ENCODE peak calls at places on chromosomes 3 and 15, in six cellular contexts. K is mesenchymal stem cell, X is stomach, B is psoas muscle, G is spleen, Y is upper lobe of right lung. A is an unnamed sample. For H3K9me3, the result is how much of the 10 kb centered on the place peaks cover.

GRCh38 chr3:192188218-192188835 is 539.0 kb downstream of the FGF12 start:
- DNase-seq in K (peak), X (peak), B (peak), G (no peak), Y (peak), A (no peak)

GRCh38 chr3:112582242-112582874 is 20.5 kb downstream of the SLC35A5 start:
- DNase-seq in K (peak), X (no peak), B (no peak), G (no peak), Y (no peak), A (no peak)

GRCh38 chr3:4976109-4976508 is 3.1 kb upstream of the BHLHE40 start:
- DNase-seq in K (peak), X (peak), B (peak), G (peak), Y (peak), A (no peak)

GRCh38 chr15:29435811-29436210 is 166.2 kb upstream of the NSMCE3 start:
- DNase-seq in K (no peak), X (no peak), B (no peak), G (no peak), Y (no peak), A (no peak)

GRCh38 chr3:131503328-131503650 is 518 bp upstream of the MRPL3 start:
- DNase-seq in K (no peak), X (no peak), B (no peak), G (no peak), Y (no peak), A (no peak)

GRCh38 chr15:57792729-57793449 is 86.4 kb downstream of the POLR2M start:
- DNase-seq in K (no peak), X (no peak), B (no peak), G (no peak), Y (no peak), A (no peak)

GRCh38 chr3:46880884-46881818 is 3.6 kb downstream of the PTH1R start:
- DNase-seq in K (no peak), X (no peak), B (no peak), G (no peak), Y (no peak), A (peak)

GRCh38 chr15:101675015-101675414 is 22.8 kb upstream of the TM2D3 start:
- DNase-seq in K (peak), X (no peak), B (no peak), G (no peak), Y (no peak), A (no peak)

GRCh38 chr3:171108066-171108465 is 81.5 kb upstream of the SLC2A2 start:
- DNase-seq in K (no peak), X (no peak), B (no peak), G (no peak), Y (no peak), A (no peak)

GRCh38 chr15:68797157-68797556 is 23.5 kb downstream of the ANP32A start:
- DNase-seq in K (no peak), X (no peak), B (no peak), G (no peak), Y (no peak), A (no peak)

GRCh38 chr15:85764649-85765277 is 30.0 kb downstream of the KLHL25 start:
- DNase-seq in K (no peak), X (no peak), B (no peak), G (no peak), Y (no peak), A (no peak)

GRCh38 chr3:46918634-46919033 is 41.1 kb downstream of the PTH1R start:
- DNase-seq in K (no peak), X (no peak), B (no peak), G (peak), Y (no peak), A (no peak)

GRCh38 chr3:13023251-13024055 is 49.8 kb downstream of the IQSEC1 start:
- DNase-seq in K (peak), X (no peak), B (no peak), G (peak), Y (peak), A (peak)

GRCh38 chr3:148737104-148737525 is 39.4 kb downstream of the AGTR1 start:
- DNase-seq in K (peak), X (no peak), B (no peak), G (no peak), Y (no peak), A (no peak)

GRCh38 chr15:43887901-43888300 is 61.1 kb downstream of the WDR76 start:
- DNase-seq in K (no peak), X (no peak), B (no peak), G (no peak), Y (no peak), A (no peak)

GRCh38 chr15:47795864-47796263 is 78.6 kb downstream of the SEMA6D start:
- DNase-seq in K (no peak), X (no peak), B (no peak), G (no peak), Y (no peak), A (no peak)

GRCh38 chr3:177729939-177730700 is 532.8 kb upstream of the TBL1XR1 start:
- DNase-seq in K (no peak), X (no peak), B (peak), G (no peak), Y (no peak), A (peak)

GRCh38 chr3:7934362-7934761 is 567.3 kb upstream of the LMCD1 start:
- DNase-seq in K (no peak), X (peak), B (no peak), G (no peak), Y (no peak), A (no peak)

GRCh38 chr15:45242289-45242688 is 9.7 kb upstream of the SLC28A2 start:
- DNase-seq in K (peak), X (no peak), B (no peak), G (no peak), Y (no peak), A (no peak)
- H3K9me3 ChIP-seq in K (half or more), X (half or more), B (half or more), G (half or more), Y (under half), A (under half)

GRCh38 chr3:66483006-66483928 is 17.6 kb downstream of the LRIG1 start:
- DNase-seq in K (peak), X (peak), B (peak), G (no peak), Y (no peak), A (peak)

GRCh38 chr3:66481071-66482001 is 19.5 kb downstream of the LRIG1 start:
- DNase-seq in K (peak), X (peak), B (no peak), G (no peak), Y (no peak), A (no peak)

GRCh38 chr3:66480666-66481065 is 20.2 kb downstream of the LRIG1 start:
- DNase-seq in K (peak), X (no peak), B (no peak), G (no peak), Y (no peak), A (no peak)

GRCh38 chr3:66484106-66484857 is 16.5 kb downstream of the LRIG1 start:
- DNase-seq in K (no peak), X (no peak), B (no peak), G (no peak), Y (no peak), A (no peak)

GRCh38 chr3:66482005-66482404 is 18.8 kb downstream of the LRIG1 start:
- DNase-seq in K (no peak), X (no peak), B (no peak), G (no peak), Y (no peak), A (no peak)
- H3K4me3 ChIP-seq in K (no peak), X (no peak), B (no peak), G (no peak), Y (no peak), A (no peak)

GRCh38 chr3:193974147-193974546 is 161.8 kb upstream of the HES1 start:
- DNase-seq in K (peak), X (no peak), B (no peak), G (no peak), Y (no peak), A (no peak)

GRCh38 chr3:193972816-193973215 is 163.1 kb upstream of the HES1 start:
- DNase-seq in K (no peak), X (no peak), B (no peak), G (no peak), Y (no peak), A (no peak)

GRCh38 chr3:193970773-193971206 is 165.2 kb upstream of the HES1 start:
- DNase-seq in K (peak), X (no peak), B (no peak), G (no peak), Y (no peak), A (no peak)

GRCh38 chr3:193968575-193968974 is 167.4 kb upstream of the HES1 start:
- DNase-seq in K (no peak), X (no peak), B (no peak), G (no peak), Y (no peak), A (no peak)

DNA sequence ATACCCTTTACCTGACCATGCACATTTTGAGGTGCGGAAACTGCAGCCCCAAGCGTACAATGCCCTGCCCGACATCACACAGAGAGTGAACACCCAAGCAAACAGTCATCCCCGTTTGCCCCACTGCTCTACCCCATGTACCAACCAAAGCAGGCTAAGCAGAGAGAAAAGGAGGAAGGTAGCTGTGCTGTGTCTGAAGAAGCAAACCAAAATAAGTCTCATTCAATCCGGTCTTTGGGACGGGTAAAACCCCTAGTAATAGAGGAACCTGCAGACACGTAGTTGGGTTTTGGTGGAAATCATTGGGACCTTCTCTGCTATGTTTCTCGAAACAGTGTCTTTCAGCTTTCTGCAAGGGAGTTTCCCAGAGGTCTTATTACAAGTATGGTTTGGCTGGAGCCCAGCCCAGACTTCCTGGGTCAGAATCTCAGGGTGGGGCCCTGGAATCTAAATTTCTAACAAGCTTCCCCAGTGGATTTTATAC is 164.6 kb upstream of the HES1 start:
- DNase-seq in K (peak), X (peak), B (no peak), G (no peak), Y (no peak), A (no peak)
- H3K9me3 ChIP-seq in K (under half), X (under half), B (under half), G (under half), Y (under half), A (under half)

GRCh38 chr3:50671331-50671730 is 3.4 kb upstream of the DOCK3 start:
- DNase-seq in K (peak), X (no peak), B (no peak), G (no peak), Y (no peak), A (no peak)
- H3K4me3 ChIP-seq in K (no peak), X (no peak), B (no peak), G (no peak), Y (no peak), A (no peak)

DNA sequence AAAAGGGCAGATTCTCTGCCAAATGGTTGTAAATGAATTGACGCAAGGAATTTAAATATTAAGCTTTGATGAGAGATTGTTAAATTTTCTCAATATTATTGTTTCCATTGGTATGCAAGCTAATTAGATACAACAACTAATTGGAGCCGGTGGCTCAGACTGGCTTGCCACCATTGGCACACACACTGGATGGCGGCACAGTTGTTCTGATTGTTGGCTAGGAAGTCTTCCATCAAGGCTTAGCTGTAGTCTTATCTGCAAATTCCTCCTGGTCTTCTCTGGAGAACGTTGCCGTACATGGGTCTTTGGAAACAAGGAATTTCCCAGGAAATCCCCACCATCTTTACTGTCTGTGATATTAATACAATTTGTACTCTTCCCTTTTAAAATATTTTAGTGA is 126.3 kb downstream of the UBE2E2 start:
- DNase-seq in K (no peak), X (no peak), B (no peak), G (no peak), Y (no peak), A (no peak)
- H3K9me3 ChIP-seq in K (under half), X (under half), B (under half), G (under half), Y (under half), A (under half)

GRCh38 chr3:39158138-39158715 is 4.8 kb upstream of the CSRNP1 start:
- DNase-seq in K (no peak), X (no peak), B (no peak), G (no peak), Y (no peak), A (no peak)
- H3K4me3 ChIP-seq in K (no peak), X (no peak), B (no peak), G (no peak), Y (no peak), A (no peak)

GRCh38 chr15:99566157-99566900 is 545 bp downstream of the MEF2A start:
- DNase-seq in K (peak), X (no peak), B (peak), G (peak), Y (peak), A (peak)

GRCh38 chr15:99568548-99569352 is 3.0 kb downstream of the MEF2A start:
- DNase-seq in K (no peak), X (no peak), B (no peak), G (no peak), Y (no peak), A (no peak)

GRCh38 chr15:99574048-99574447 is 8.3 kb downstream of the MEF2A start:
- DNase-seq in K (no peak), X (no peak), B (no peak), G (no peak), Y (no peak), A (no peak)

GRCh38 chr15:99574502-99574901 is 8.7 kb downstream of the MEF2A start:
- DNase-seq in K (no peak), X (no peak), B (no peak), G (no peak), Y (no peak), A (no peak)

DNA sequence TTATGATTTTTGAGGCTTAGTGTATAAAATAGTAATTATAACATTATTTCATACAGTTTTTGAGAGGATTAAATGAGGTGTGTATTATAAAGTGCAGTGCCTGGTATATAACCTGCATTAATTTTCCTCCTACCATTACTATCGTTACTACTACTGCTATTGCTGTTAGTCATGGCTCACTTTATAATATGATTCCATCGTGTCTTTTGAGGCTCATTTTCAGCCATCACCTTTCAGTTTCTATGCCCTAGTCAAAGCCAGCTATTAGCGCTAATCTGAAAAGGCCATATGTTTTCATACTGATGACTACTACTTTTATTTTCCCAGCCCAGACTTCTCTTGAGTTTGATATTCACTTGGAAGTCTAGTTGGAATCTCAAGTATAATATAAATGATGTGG is 5.5 kb downstream of the MEF2A start:
- DNase-seq in K (no peak), X (no peak), B (no peak), G (no peak), Y (no peak), A (no peak)
- H3K9me3 ChIP-seq in K (under half), X (under half), B (under half), G (under half), Y (under half), A (under half)

DNA sequence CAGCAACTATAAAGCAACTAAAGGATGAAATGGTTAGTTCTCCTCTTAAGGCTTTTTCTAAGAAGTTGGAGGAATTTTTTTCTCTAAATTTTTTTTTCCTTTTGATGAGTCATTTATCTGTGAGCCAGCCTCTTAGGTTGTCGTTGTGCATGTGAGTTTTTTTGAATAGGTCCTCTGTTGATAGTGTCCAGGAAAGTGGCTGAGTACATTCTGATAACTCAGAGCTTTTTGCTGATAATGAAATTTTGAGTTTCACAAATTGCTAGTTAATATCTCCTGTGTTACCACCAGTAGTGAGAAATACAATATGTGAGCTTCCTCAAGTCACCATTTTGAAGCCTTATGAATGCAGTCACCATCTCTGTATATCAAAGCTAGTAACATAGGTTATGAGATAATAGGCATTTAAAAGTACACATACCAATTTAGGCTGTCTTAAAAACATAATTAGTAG is 7.1 kb upstream of the LXN start:
- DNase-seq in K (peak), X (no peak), B (no peak), G (no peak), Y (no peak), A (no peak)
- H3K4me3 ChIP-seq in K (no peak), X (no peak), B (no peak), G (no peak), Y (no peak), A (no peak)

GRCh38 chr3:75737831-75738493 is 47.4 kb downstream of the ZNF717 start:
- DNase-seq in K (peak), X (no peak), B (no peak), G (no peak), Y (no peak), A (no peak)
- H3K9me3 ChIP-seq in K (half or more), X (half or more), B (half or more), G (half or more), Y (half or more), A (half or more)

GRCh38 chr3:156094391-156094790 is 26.0 kb upstream of the KCNAB1 start:
- DNase-seq in K (no peak), X (no peak), B (no peak), G (no peak), Y (no peak), A (no peak)

GRCh38 chr3:156098437-156099035 is 21.8 kb upstream of the KCNAB1 start:
- DNase-seq in K (no peak), X (no peak), B (no peak), G (no peak), Y (no peak), A (no peak)

DNA sequence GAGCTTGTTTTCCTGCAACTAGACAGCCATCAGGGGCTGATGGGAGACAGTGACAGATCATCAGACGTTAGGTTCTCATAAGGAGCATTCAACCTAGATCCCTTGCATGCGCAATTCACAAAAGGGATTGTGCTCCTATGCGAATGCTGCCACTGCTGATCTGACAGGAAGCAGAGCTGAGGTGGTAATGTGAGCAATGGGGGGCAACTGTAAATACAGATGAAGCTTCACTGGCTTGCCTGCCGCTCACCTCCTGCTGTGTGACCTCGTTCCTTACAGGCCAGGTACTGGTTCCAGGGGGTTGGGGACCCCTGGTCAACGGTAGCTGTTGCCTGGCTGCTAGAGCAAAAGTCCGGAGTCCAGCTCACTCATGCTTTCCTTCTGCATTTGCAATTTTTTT is 26.4 kb upstream of the KCNAB1 start:
- DNase-seq in K (no peak), X (no peak), B (no peak), G (no peak), Y (no peak), A (no peak)
- H3K4me3 ChIP-seq in K (no peak), X (no peak), B (no peak), G (no peak), Y (no peak), A (no peak)